ENCODE peak calls at places on chromosomes 11 and 22, in four cellular contexts. F is neuronal stem cell, J is GM12878, Q is DND-41. H is an unnamed sample.
A peak's percentile ranks its signal among the peaks of the same experiment; 100 is the strongest.

GRCh38 chr11:117528061-117528780 is 200.6 kb downstream of the CEP164 start:
- DNase-seq in F (no peak), J (no peak), Q (peak; percentile 83), H (no peak)

GRCh38 chr11:57219021-57219627 is 17.9 kb downstream of the APLNR start:
- DNase-seq in F (no peak), J (no peak), Q (no peak), H (no peak)

GRCh38 chr11:69537126-69537525 is 55.7 kb downstream of the LINC01488 start:
- DNase-seq in F (no peak), J (no peak), Q (no peak), H (no peak)

GRCh38 chr11:91160661-91161060 is 937.8 kb upstream of the CHORDC1 start:
- DNase-seq in F (no peak), J (no peak), Q (no peak), H (no peak)

GRCh38 chr11:40306938-40307548 is 1152.4 kb downstream of the LRRC4C start:
- DNase-seq in F (peak; percentile 11), J (no peak), Q (no peak), H (peak; percentile 73)

GRCh38 chr11:2314525-2315394 is 12.9 kb downstream of the TSPAN32 start:
- DNase-seq in F (no peak), J (no peak), Q (peak; percentile 48), H (no peak)

GRCh38 chr11:27209562-27210005 is 153.4 kb downstream of the CCDC34 start:
- DNase-seq in F (no peak), J (no peak), Q (no peak), H (no peak)

GRCh38 chr22:24417200-24417599 is 10.2 kb upstream of the ADORA2A start:
- DNase-seq in F (no peak), J (no peak), Q (no peak), H (peak; percentile 48)

GRCh38 chr22:49011769-49012598 is 815.7 kb downstream of the BRD1 start:
- DNase-seq in F (no peak), J (no peak), Q (no peak), H (no peak)

GRCh38 chr11:68550485-68550817 is 89.9 kb downstream of the PPP6R3 start:
- DNase-seq in F (no peak), J (no peak), Q (no peak), H (no peak)

GRCh38 chr11:114090225-114090624 is 30.7 kb downstream of the ZBTB16 start:
- DNase-seq in F (no peak), J (no peak), Q (no peak), H (no peak)

GRCh38 chr11:119209186-119209585 is 3.0 kb downstream of the CBL start:
- DNase-seq in F (no peak), J (no peak), Q (no peak), H (no peak)

GRCh38 chr11:134332189-134332631 is 422 bp downstream of the GLB1L2 start:
- DNase-seq in F (peak; percentile 35), J (no peak), Q (no peak), H (no peak)

GRCh38 chr22:32255726-32256125 is 579 bp upstream of the SLC5A4 start:
- DNase-seq in F (no peak), J (no peak), Q (peak; percentile 9), H (no peak)

GRCh38 chr22:50527921-50528681 is 1.7 kb downstream of the TYMP start:
- DNase-seq in F (no peak), J (no peak), Q (no peak), H (no peak)

GRCh38 chr22:43885319-43885671 is 6.5 kb downstream of the PNPLA5 start:
- DNase-seq in F (no peak), J (no peak), Q (no peak), H (no peak)

GRCh38 chr22:37300551-37301017 is 18.3 kb downstream of the CYTH4 start:
- DNase-seq in F (no peak), J (no peak), Q (peak; percentile 23), H (no peak)

GRCh38 chr11:65308281-65308891 is 6.3 kb upstream of the CDC42EP2 start:
- DNase-seq in F (no peak), J (no peak), Q (no peak), H (no peak)

GRCh38 chr11:76267563-76267962 is 61.3 kb upstream of the WNT11 start:
- DNase-seq in F (no peak), J (no peak), Q (no peak), H (no peak)

GRCh38 chr11:78256962-78257361 is 68.2 kb downstream of the USP35 start:
- DNase-seq in F (no peak), J (no peak), Q (no peak), H (no peak)

GRCh38 chr22:30605449-30606110 is 1.4 kb upstream of the TCN2 start:
- DNase-seq in F (no peak), J (no peak), Q (no peak), H (peak; percentile 83)
- H3K9ac ChIP-seq in F (no peak overlapping the region), J (no peak overlapping the region), Q (no peak overlapping the region), H (peak overlapping the region; percentile 26)

GRCh38 chr22:21947040-21948014 is 5.3 kb downstream of the PPM1F start:
- DNase-seq in F (peak; percentile 29), J (no peak), Q (no peak), H (no peak)
- H2AFZ ChIP-seq in F (no peak overlapping the region), J (no peak overlapping the region), Q (no peak overlapping the region), H (no peak overlapping the region)

DNA sequence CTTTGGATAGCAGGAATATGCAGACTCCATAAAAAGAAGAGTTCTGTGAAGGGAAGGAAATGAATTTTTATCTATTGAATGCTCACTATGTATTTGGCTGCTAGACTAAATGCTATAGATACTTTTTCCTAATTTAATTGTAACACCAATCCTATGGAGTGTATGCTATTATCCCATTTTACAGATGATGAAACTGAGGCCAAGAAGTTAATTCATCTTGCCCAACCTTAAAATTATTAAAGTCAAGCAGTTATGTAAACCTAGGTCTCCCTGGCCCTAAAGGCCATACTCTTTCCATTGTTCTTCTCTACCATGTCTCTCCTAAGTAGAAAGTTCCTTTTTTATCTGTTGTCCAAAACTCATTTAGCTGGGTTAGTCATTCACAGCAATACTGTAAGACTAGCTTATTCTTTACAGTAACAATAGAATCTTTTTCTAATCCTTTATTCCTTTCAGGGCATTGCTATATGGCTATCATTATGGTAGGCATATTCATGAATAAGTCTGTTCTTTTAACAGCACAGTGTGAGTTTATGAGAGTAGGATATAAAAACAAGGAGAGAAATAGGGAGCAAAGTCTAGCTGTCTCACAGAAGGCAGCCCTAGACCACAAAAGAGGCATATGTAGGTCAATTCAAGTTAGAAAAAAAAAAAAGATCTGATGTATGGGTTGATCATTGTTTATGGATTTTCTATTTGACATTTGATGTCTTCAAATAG is 50.5 kb downstream of the MAML2 start:
- DNase-seq in F (no peak), J (no peak), Q (no peak), H (no peak)
- H3K4me3 ChIP-seq in F (no peak overlapping the region), J (no peak overlapping the region), Q (no peak overlapping the region), H (no peak overlapping the region)

GRCh38 chr22:28826921-28827320 is 26.6 kb upstream of the XBP1 start:
- DNase-seq in F (no peak), J (no peak), Q (peak; percentile 19), H (no peak)

GRCh38 chr22:28821452-28821851 is 21.1 kb upstream of the XBP1 start:
- DNase-seq in F (no peak), J (no peak), Q (peak; percentile 22), H (peak; percentile 16)

GRCh38 chr22:28819253-28820096 is 19.1 kb upstream of the XBP1 start:
- DNase-seq in F (no peak), J (no peak), Q (no peak), H (no peak)

GRCh38 chr22:28820885-28821284 is 20.5 kb upstream of the XBP1 start:
- DNase-seq in F (no peak), J (no peak), Q (peak; percentile 56), H (no peak)

GRCh38 chr22:28822930-28823481 is 22.6 kb upstream of the XBP1 start:
- DNase-seq in F (peak; percentile 37), J (no peak), Q (peak; percentile 86), H (no peak)
- H3K9ac ChIP-seq in F (no peak overlapping the region), J (no peak overlapping the region), Q (peak overlapping the region; percentile 56), H (no peak overlapping the region)

DNA sequence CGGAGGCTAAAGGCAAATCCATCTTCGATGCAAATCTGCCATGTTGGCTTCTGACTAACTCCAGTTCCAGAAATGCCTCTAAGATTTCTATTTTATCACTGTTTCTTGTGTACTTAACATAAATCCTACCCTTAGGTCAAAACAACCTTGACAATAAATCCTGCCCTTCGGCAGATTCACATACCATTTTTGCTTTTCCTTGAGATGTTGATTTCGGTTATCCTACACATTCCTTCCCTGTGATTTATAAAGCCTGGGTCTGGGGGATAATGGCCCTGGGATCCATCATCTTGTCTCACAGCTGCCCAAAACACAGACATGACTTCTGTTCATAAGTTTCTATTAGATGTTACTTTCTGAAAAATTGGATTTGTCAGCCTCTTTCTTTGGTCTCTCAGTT is 231.7 kb upstream of the CARD18 start:
- DNase-seq in F (no peak), J (no peak), Q (no peak), H (no peak)
- H2AFZ ChIP-seq in F (no peak overlapping the region), J (no peak overlapping the region), Q (no peak overlapping the region), H (no peak overlapping the region)

DNA sequence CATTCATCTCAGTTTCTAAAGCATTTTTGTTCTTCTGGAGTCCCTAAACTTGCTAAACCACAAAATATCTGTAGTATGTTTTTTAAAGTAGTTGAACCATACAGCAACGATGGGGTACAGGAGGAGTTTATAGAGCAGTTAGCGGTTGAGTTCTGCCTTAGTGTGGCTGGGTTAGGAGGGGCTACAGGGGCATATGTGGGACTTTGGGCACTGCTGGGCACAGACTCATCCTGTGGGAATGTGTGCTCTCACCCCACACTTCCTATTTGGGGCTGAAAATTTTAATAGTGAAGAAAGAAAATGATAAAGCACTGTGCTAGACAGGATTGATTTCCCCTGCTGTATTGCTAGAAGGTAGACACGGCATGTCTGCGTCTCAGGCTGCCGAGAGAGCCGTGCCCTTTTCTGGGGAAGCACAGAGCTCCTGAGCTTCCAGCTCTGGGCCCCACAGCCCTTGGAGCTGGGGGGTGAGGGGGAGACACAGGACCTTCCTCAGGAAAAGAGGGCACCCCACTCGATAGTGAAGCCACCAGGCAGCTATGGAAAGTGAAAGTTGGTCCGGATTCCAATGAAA is 81.3 kb upstream of the PPARA start:
- DNase-seq in F (no peak), J (no peak), Q (peak; percentile 66), H (no peak)
- H3K4me3 ChIP-seq in F (no peak overlapping the region), J (peak overlapping the region; percentile 73), Q (peak overlapping the region; percentile 64), H (peak overlapping the region; percentile 91)

GRCh38 chr11:10573556-10573955 is 5.1 kb upstream of the LYVE1 start:
- DNase-seq in F (no peak), J (no peak), Q (no peak), H (no peak)
- H3K9ac ChIP-seq in F (no peak overlapping the region), J (no peak overlapping the region), Q (no peak overlapping the region), H (no peak overlapping the region)

GRCh38 chr11:85167038-85167437 is 460.1 kb downstream of the DLG2 start:
- DNase-seq in F (no peak), J (no peak), Q (no peak), H (no peak)

GRCh38 chr11:85164743-85165142 is 462.4 kb downstream of the DLG2 start:
- DNase-seq in F (no peak), J (no peak), Q (no peak), H (no peak)

GRCh38 chr11:85165819-85166218 is 461.3 kb downstream of the DLG2 start:
- DNase-seq in F (no peak), J (no peak), Q (no peak), H (no peak)

GRCh38 chr11:85170184-85170583 is 457.0 kb downstream of the DLG2 start:
- DNase-seq in F (no peak), J (no peak), Q (no peak), H (no peak)

DNA sequence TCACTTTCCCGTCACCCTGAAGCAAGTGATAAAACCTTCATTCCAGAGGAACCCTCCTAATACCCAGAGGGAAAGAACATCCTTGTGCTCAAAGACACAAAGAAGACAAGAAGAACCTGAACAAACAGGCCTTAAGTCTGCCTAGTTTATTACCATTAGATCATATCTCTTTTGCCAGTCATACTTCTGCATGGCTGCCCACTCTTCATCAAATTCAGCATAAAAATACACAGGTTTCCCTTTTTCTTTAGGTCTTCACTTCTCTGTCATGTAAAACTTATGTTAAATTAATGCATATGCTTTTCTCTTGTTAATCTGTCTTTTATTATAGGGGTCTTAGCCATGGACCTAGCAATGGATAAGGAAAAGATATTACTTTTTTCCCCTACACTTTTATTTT is 459.7 kb downstream of the DLG2 start:
- DNase-seq in F (no peak), J (no peak), Q (no peak), H (no peak)
- H2AFZ ChIP-seq in F (no peak overlapping the region), J (no peak overlapping the region), Q (no peak overlapping the region), H (no peak overlapping the region)